ENCODE peak calls at places on chromosomes 1 and 21, in six cellular contexts. J is breast epithelium, Q is mucosa of descending colon, M is AG04450, H is vagina, A is right lobe of liver. I is an unnamed sample.

GRCh38 chr1:94579876-94580294 is 38.3 kb upstream of the F3 start:
- DNase-seq in J (no peak), H (no peak), Q (no peak), A (no peak), M (peak; percentile 96), I (peak; percentile 69)

GRCh38 chr1:214843281-214843680 is 239.3 kb upstream of the KCNK2 start:
- DNase-seq in A (no peak), J (no peak), H (no peak), Q (no peak), M (no peak), I (no peak)

GRCh38 chr1:58849556-58849955 is 65.7 kb upstream of the JUN start:
- DNase-seq in Q (no peak), J (no peak), M (no peak), H (no peak), A (no peak), I (no peak)

GRCh38 chr1:86542626-86543025 is 4.3 kb upstream of the CLCA4 start:
- DNase-seq in J (no peak), H (no peak), Q (no peak), M (no peak), A (no peak), I (no peak)

GRCh38 chr1:5574641-5575040 is 417.6 kb downstream of the NPHP4 start:
- DNase-seq in M (no peak), J (no peak), A (no peak), H (peak; percentile 69), Q (no peak), I (no peak)

GRCh38 chr1:233112184-233113008 is 162.0 kb downstream of the NTPCR start:
- DNase-seq in M (no peak), A (no peak), H (no peak), J (no peak), Q (no peak), I (no peak)

GRCh38 chr21:45207839-45208626 is 79.7 kb downstream of the POFUT2 start:
- DNase-seq in J (no peak), M (no peak), Q (no peak), H (no peak), A (no peak), I (no peak)

GRCh38 chr1:7470904-7471638 is 300.0 kb upstream of the VAMP3 start:
- DNase-seq in J (peak; percentile 72), Q (peak; percentile 64), H (no peak), A (no peak), M (peak; percentile 98), I (no peak)

GRCh38 chr1:104797982-104798381 is 1048.3 kb downstream of the AMY1C start:
- DNase-seq in J (no peak), A (no peak), M (no peak), Q (no peak), H (no peak), I (no peak)

GRCh38 chr1:115012006-115012405 is 17.6 kb upstream of the TSHB start:
- DNase-seq in M (no peak), Q (no peak), A (no peak), J (no peak), H (no peak), I (no peak)

GRCh38 chr1:38932496-38933014 is 9.1 kb downstream of the RHBDL2 start:
- DNase-seq in Q (no peak), J (no peak), H (no peak), A (no peak), M (no peak), I (no peak)

GRCh38 chr1:39406533-39407478 is 84.6 kb upstream of the BMP8A start:
- DNase-seq in J (no peak), H (no peak), A (no peak), M (no peak), Q (no peak), I (no peak)

GRCh38 chr1:226549094-226549936 is 751 bp downstream of the STUM start:
- DNase-seq in J (no peak), M (no peak), H (no peak), Q (no peak), A (no peak), I (peak; percentile 38)

GRCh38 chr1:30232288-30232899 is 491.0 kb downstream of the MATN1 start:
- DNase-seq in J (no peak), Q (no peak), H (no peak), M (no peak), A (no peak), I (peak; percentile 53)

GRCh38 chr1:150484431-150484830 is 2.8 kb upstream of the TARS2 start:
- DNase-seq in A (no peak), Q (no peak), J (no peak), H (no peak), M (no peak), I (no peak)

GRCh38 chr1:234607091-234608025 is 2.6 kb downstream of the IRF2BP2 start:
- DNase-seq in J (no peak), Q (peak; percentile 69), A (peak; percentile 67), H (no peak), M (no peak), I (no peak)

GRCh38 chr1:32438136-32438535 is 26.7 kb upstream of the ZBTB8B start:
- DNase-seq in A (no peak), M (no peak), Q (no peak), H (no peak), J (no peak), I (peak; percentile 72)

GRCh38 chr1:155570593-155570990 is 8.0 kb upstream of the ASH1L start:
- DNase-seq in A (no peak), Q (no peak), H (no peak), J (no peak), M (no peak), I (no peak)

GRCh38 chr1:229694053-229694693 is 68.1 kb downstream of the URB2 start:
- DNase-seq in H (peak; percentile 98), M (peak; percentile 41), Q (peak; percentile 74), J (no peak), A (no peak), I (peak; percentile 88)

GRCh38 chr1:43945898-43946243 is 879 bp upstream of the IPO13 start:
- DNase-seq in A (no peak), M (no peak), H (no peak), J (no peak), Q (no peak), I (no peak)

GRCh38 chr1:202131956-202132821 is 9.5 kb downstream of the GPR37L1 start:
- DNase-seq in Q (peak; percentile 66), M (no peak), H (no peak), J (peak; percentile 74), A (no peak), I (no peak)

GRCh38 chr1:16922885-16923431 is 1.2 kb downstream of the CROCC start:
- DNase-seq in A (no peak), H (no peak), J (no peak), Q (peak; percentile 33), M (no peak), I (peak; percentile 25)

GRCh38 chr1:169745015-169745861 is 11.4 kb upstream of the SELE start:
- DNase-seq in A (peak; percentile 75), H (no peak), J (no peak), Q (no peak), M (no peak), I (no peak)

GRCh38 chr1:27566462-27567182 is 37.3 kb downstream of the AHDC1 start:
- DNase-seq in H (no peak), M (no peak), J (no peak), A (no peak), Q (no peak), I (no peak)

GRCh38 chr1:1721201-1721600 is 3.0 kb downstream of the CDK11A start:
- DNase-seq in J (no peak), A (no peak), M (no peak), H (no peak), Q (no peak), I (no peak)

GRCh38 chr1:42081475-42081874 is 71.7 kb upstream of the GUCA2B start:
- DNase-seq in J (peak; percentile 70), Q (peak; percentile 68), M (no peak), A (peak; percentile 88), H (no peak), I (no peak)

GRCh38 chr21:33007747-33008146 is 18.0 kb upstream of the OLIG2 start:
- DNase-seq in J (no peak), Q (no peak), A (no peak), M (no peak), H (no peak), I (no peak)

GRCh38 chr1:150974580-150975478 is at the start of gene CERS2:
- DNase-seq in A (peak; percentile 86), H (no peak), M (no peak), J (peak; percentile 84), Q (peak; percentile 89), I (peak; percentile 64)

GRCh38 chr1:102120910-102121309 is 124.2 kb upstream of the OLFM3 start:
- DNase-seq in Q (no peak), A (no peak), H (no peak), M (no peak), J (no peak), I (no peak)

GRCh38 chr1:110390096-110390495 is 730 bp downstream of the SLC16A4 start:
- DNase-seq in Q (no peak), M (no peak), A (no peak), J (no peak), H (no peak), I (no peak)

GRCh38 chr1:41439234-41439633 is 45.2 kb downstream of the EDN2 start:
- DNase-seq in J (no peak), A (no peak), M (no peak), Q (no peak), H (no peak), I (no peak)

GRCh38 chr1:9721606-9722377 is 70.3 kb downstream of the PIK3CD start:
- DNase-seq in A (no peak), Q (no peak), J (no peak), M (no peak), H (no peak), I (peak; percentile 90)

GRCh38 chr1:61687901-61688300 is 37.0 kb downstream of the TM2D1 start:
- DNase-seq in A (no peak), M (no peak), H (no peak), J (no peak), Q (no peak), I (no peak)
- H3K9me3 ChIP-seq in A (no peaks in the 10 kb centered on the region), M (peaks cover 2% of the 10 kb centered on the region), H (no peaks in the 10 kb centered on the region), J (no peaks in the 10 kb centered on the region), Q (no peaks in the 10 kb centered on the region), I (no peaks in the 10 kb centered on the region)

GRCh38 chr1:82775402-82776000 is 974.8 kb downstream of the ADGRL2 start:
- DNase-seq in J (no peak), H (no peak), M (no peak), A (no peak), Q (no peak), I (peak; percentile 75)
- H3K9me3 ChIP-seq in J (no peaks in the 10 kb centered on the region), H (no peaks in the 10 kb centered on the region), M (peaks cover 5% of the 10 kb centered on the region), A (no peaks in the 10 kb centered on the region), Q (no peaks in the 10 kb centered on the region), I (no peaks in the 10 kb centered on the region)

DNA sequence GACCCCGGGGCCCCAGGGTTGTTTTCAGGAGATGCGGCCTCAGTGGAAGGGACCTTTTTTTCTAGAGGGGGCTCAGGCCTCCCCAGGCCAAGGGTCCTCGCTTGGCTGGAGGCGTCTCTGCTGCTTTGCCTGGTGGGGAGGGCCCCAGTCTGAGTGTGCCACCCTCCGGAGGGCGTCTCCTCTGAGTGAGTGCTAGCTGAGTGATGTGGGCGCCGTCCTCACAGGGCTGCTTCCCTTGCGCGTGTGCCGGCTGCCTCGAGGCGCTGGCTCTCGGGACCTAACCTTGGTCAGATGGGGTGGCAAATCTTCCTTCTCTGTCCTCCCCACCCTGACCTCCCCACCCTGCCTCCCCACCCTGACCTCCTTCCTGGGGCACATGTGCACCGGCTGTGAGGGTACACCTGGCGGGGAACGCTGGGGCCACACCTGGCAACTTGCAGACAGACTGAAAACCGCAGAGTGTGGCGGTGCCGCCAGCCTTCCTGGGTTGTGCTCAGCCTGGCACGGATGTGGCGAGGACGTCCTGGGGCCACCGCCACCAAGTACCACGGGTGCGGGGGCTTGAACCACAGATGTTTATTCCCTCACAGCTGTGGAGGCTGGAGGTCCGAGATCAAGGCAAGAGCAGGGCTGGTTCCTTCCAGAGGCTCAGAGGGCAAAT is 93.0 kb upstream of the TTC34 start:
- DNase-seq in A (no peak), H (no peak), J (no peak), Q (no peak), M (no peak), I (no peak)
- H3K9me3 ChIP-seq in A (no peaks in the 10 kb centered on the region), H (no peaks in the 10 kb centered on the region), J (no peaks in the 10 kb centered on the region), Q (no peaks in the 10 kb centered on the region), M (peaks cover 97% of the 10 kb centered on the region), I (peaks cover 81% of the 10 kb centered on the region)

GRCh38 chr21:30714436-30714835 is 4.1 kb downstream of the KRTAP21-3 start:
- DNase-seq in M (no peak), Q (no peak), A (no peak), J (no peak), H (no peak), I (no peak)
- H3K9me3 ChIP-seq in M (peaks cover 6% of the 10 kb centered on the region), Q (peaks cover 48% of the 10 kb centered on the region), A (no peaks in the 10 kb centered on the region), J (no peaks in the 10 kb centered on the region), H (no peaks in the 10 kb centered on the region), I (no peaks in the 10 kb centered on the region)